ENCODE peak calls at places on chromosome 20, in four cellular contexts. I is A172, F is head of caudate nucleus, V is AG04450. B is an unnamed sample.

GRCh38 chr20:5888051-5888450 is 62.3 kb downstream of the TRMT6 start:
- DNase-seq in V (no peak), I (no peak), F (no peak), B (no peak)

GRCh38 chr20:44074252-44075151 is 112.5 kb downstream of the JPH2 start:
- DNase-seq in I (peak), F (peak), V (no peak), B (no peak)

GRCh38 chr20:49557449-49557848 is 10.5 kb downstream of the PTGIS start:
- DNase-seq in I (peak), V (no peak), F (no peak), B (no peak)

GRCh38 chr20:60512436-60512835 is 554.2 kb downstream of the CDH26 start:
- DNase-seq in I (peak), V (peak), F (peak), B (no peak)

GRCh38 chr20:45445805-45446562 is 23.6 kb upstream of the WFDC2 start:
- DNase-seq in I (peak), V (no peak), F (no peak), B (no peak)

GRCh38 chr20:52104546-52105044 is 87.0 kb downstream of the ZFP64 start:
- DNase-seq in V (no peak), F (no peak), I (no peak), B (no peak)

GRCh38 chr20:1252416-1252815 is 13.7 kb upstream of the SNPH start:
- DNase-seq in V (no peak), F (no peak), I (no peak), B (no peak)

GRCh38 chr20:9409981-9410380 is 104.4 kb upstream of the LAMP5 start:
- DNase-seq in V (peak), I (peak), F (no peak), B (peak)

GRCh38 chr20:23647346-23647745 is 9.6 kb upstream of the CST3 start:
- DNase-seq in F (no peak), V (no peak), I (no peak), B (no peak)

GRCh38 chr20:37870294-37870693 is 32.6 kb upstream of the VSTM2L start:
- DNase-seq in I (no peak), V (no peak), F (no peak), B (no peak)

GRCh38 chr20:6282642-6283041 is 159.8 kb upstream of the FERMT1 start:
- DNase-seq in V (no peak), I (no peak), F (no peak), B (no peak)

GRCh38 chr20:49724637-49725606 is 11.2 kb upstream of the B4GALT5 start:
- DNase-seq in F (no peak), V (no peak), I (peak), B (no peak)

GRCh38 chr20:4332466-4332865 is 317.1 kb upstream of the RNF24 start:
- DNase-seq in F (no peak), I (no peak), V (no peak), B (no peak)

GRCh38 chr20:50294164-50295088 is 103.8 kb downstream of the CEBPB start:
- DNase-seq in I (no peak), F (no peak), V (no peak), B (no peak)

GRCh38 chr20:4134355-4134834 is 119.0 kb upstream of the RNF24 start:
- DNase-seq in I (no peak), V (no peak), F (no peak), B (no peak)

GRCh38 chr20:45866454-45866853 is 9.0 kb downstream of the ZSWIM3 start:
- DNase-seq in I (no peak), F (no peak), V (no peak), B (no peak)

GRCh38 chr20:24382775-24383174 is 86.7 kb upstream of the SYNDIG1 start:
- DNase-seq in V (no peak), I (no peak), F (no peak), B (no peak)

GRCh38 chr20:42118409-42119125 is 500.4 kb upstream of the CHD6 start:
- DNase-seq in F (no peak), V (no peak), I (no peak), B (no peak)

GRCh38 chr20:62068997-62069396 is 3.3 kb upstream of the TAF4 start:
- DNase-seq in F (no peak), V (no peak), I (no peak), B (no peak)

GRCh38 chr20:37988555-37988954 is 44.7 kb downstream of the TTI1 start:
- DNase-seq in F (no peak), V (no peak), I (no peak), B (no peak)

GRCh38 chr20:25254571-25254970 is 6.7 kb downstream of the PYGB start:
- DNase-seq in F (no peak), V (no peak), I (no peak), B (no peak)

GRCh38 chr20:44579313-44580090 is 2.9 kb upstream of the PKIG start:
- DNase-seq in F (no peak), V (no peak), I (no peak), B (no peak)

GRCh38 chr20:36644032-36644712 is 1.8 kb downstream of the SLA2 start:
- DNase-seq in V (no peak), I (no peak), F (no peak), B (no peak)